ENCODE peak calls at places on chromosomes 3 and 15, in five cellular contexts. U, B, V, S and I are unnamed samples.

GRCh38 chr15:40348471-40348864 is 2.4 kb upstream of the PHGR1 start:
- DNase-seq in B (no peak), S (no peak), V (no peak), U (no peak), I (no peak)

GRCh38 chr3:78645628-78646310 is 1122.0 kb downstream of the ROBO1 start:
- DNase-seq in U (no peak), B (peak), V (peak), S (no peak), I (no peak)

GRCh38 chr3:18027161-18027939 is 284.9 kb upstream of the TBC1D5 start:
- DNase-seq in S (no peak), V (no peak), U (no peak), B (peak), I (no peak)

GRCh38 chr3:45406812-45407211 is 18.4 kb downstream of the LARS2 start:
- DNase-seq in S (no peak), B (no peak), V (no peak), U (no peak), I (no peak)

GRCh38 chr3:56921573-56922571 is 120.1 kb upstream of the ARHGEF3 start:
- DNase-seq in V (no peak), S (no peak), B (no peak), U (no peak), I (no peak)

GRCh38 chr3:72820405-72820804 is 27.8 kb downstream of the SHQ1 start:
- DNase-seq in S (no peak), V (peak), B (peak), U (no peak), I (no peak)

GRCh38 chr3:96209703-96210102 is 604.7 kb upstream of the EPHA6 start:
- DNase-seq in U (no peak), S (no peak), V (no peak), B (no peak), I (no peak)

GRCh38 chr3:172096881-172097420 is 57.6 kb downstream of the FNDC3B start:
- DNase-seq in V (peak), U (no peak), B (peak), S (no peak), I (no peak)

GRCh38 chr15:90959894-90960293 is 5.2 kb downstream of the RCCD1 start:
- DNase-seq in S (no peak), V (peak), B (no peak), U (no peak), I (no peak)

GRCh38 chr3:170410428-170411029 is 8.1 kb upstream of the CLDN11 start:
- DNase-seq in B (peak), U (no peak), S (no peak), V (peak), I (no peak)

GRCh38 chr15:71386448-71387236 is 271.4 kb downstream of the THSD4 start:
- DNase-seq in V (no peak), B (peak), S (no peak), U (peak), I (no peak)

GRCh38 chr3:181698263-181698944 is 13.3 kb upstream of the SOX2 start:
- DNase-seq in U (peak), B (peak), S (no peak), V (no peak), I (no peak)

GRCh38 chr15:73981761-73982222 is 10.3 kb downstream of the STOML1 start:
- DNase-seq in S (no peak), V (no peak), B (peak), U (no peak), I (no peak)

GRCh38 chr15:48579945-48580671 is 65.4 kb downstream of the FBN1 start:
- DNase-seq in S (no peak), V (no peak), U (no peak), B (peak), I (no peak)

GRCh38 chr3:87088984-87089841 is 98.3 kb upstream of the VGLL3 start:
- DNase-seq in U (peak), S (no peak), V (peak), B (peak), I (no peak)

GRCh38 chr3:129554356-129555120 is 11.6 kb downstream of the H1-8 start:
- DNase-seq in V (peak), U (no peak), S (no peak), B (no peak), I (no peak)

GRCh38 chr3:141266797-141267555 is 35.4 kb downstream of the PXYLP1 start:
- DNase-seq in S (peak), U (no peak), V (no peak), B (no peak), I (no peak)

GRCh38 chr15:39585394-39585841 is 4.5 kb downstream of the THBS1 start:
- DNase-seq in B (peak), V (peak), U (no peak), S (no peak), I (no peak)

GRCh38 chr15:91946914-91947313 is 93.4 kb downstream of the SLCO3A1 start:
- DNase-seq in U (peak), B (no peak), V (no peak), S (no peak), I (no peak)

DNA sequence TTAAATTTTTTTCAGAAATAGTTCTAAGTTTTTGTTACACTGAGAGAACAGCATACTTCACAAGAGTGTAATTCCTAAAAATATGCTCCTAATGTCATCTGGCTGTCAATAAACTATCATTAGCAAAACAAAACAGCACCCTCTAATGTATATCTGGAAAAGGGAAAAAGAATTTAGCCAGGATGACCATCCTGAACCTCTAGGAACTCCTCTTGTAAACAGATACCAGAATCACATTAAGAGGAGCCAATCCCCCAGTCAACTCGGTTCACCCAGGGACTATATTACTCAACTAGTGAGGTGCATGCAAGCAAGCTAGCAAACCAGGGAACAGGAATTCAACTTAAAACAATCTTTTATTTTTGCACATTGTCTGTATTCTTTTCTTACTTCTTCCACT is 63.2 kb downstream of the RAD18 start:
- DNase-seq in U (no peak), B (peak), S (no peak), V (no peak), I (no peak)
- TF ChIP-seq CTCF in U (no peak), B (no peak), S (no peak), V (no peak), I (no peak)

GRCh38 chr15:57364282-57365007 is 11.9 kb upstream of the CGNL1 start:
- DNase-seq in U (peak), V (peak), S (no peak), B (no peak), I (no peak)
- TF ChIP-seq CTCF in U (peak), V (peak), S (no peak), B (peak), I (no peak)

GRCh38 chr3:99789322-99789721 is 28.3 kb upstream of the CMSS1 start:
- DNase-seq in B (peak), U (no peak), V (peak), S (no peak), I (no peak)
- TF ChIP-seq CTCF in B (peak), U (peak), V (peak), S (peak), I (peak)

DNA sequence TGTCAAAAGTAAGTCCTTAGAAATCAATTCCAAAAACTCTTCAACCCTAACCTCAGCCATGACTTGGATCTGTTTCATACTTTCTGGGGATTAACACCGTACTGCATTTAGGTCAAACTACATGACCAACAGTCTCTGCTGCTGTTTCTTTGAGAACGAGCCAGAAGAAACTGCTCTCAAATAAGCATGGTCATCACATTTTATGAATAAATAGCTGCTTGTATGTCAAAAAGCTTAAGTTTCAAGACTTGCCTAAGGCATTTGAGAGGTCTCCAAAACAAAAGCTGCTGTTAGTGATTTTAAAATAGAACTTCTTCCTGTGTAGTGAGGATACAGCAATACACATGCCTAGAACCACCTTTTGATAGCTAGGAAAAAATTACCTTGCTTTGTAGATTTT is 166.3 kb upstream of the CHRM5 start:
- DNase-seq in S (no peak), B (no peak), U (no peak), V (no peak), I (no peak)
- TF ChIP-seq CTCF in S (no peak), B (no peak), U (no peak), V (no peak), I (no peak)

GRCh38 chr3:13015286-13016082 is 57.7 kb downstream of the IQSEC1 start:
- DNase-seq in S (peak), U (no peak), V (no peak), B (no peak), I (no peak)

GRCh38 chr3:13013994-13014754 is 59.1 kb downstream of the IQSEC1 start:
- DNase-seq in V (no peak), U (no peak), S (no peak), B (no peak), I (no peak)

GRCh38 chr3:13013595-13013993 is 59.6 kb downstream of the IQSEC1 start:
- DNase-seq in S (no peak), V (no peak), U (no peak), B (no peak), I (no peak)

GRCh38 chr3:13016083-13016725 is 57.0 kb downstream of the IQSEC1 start:
- DNase-seq in U (no peak), S (peak), B (no peak), V (no peak), I (no peak)

GRCh38 chr3:13014755-13015285 is 58.4 kb downstream of the IQSEC1 start:
- DNase-seq in B (no peak), U (no peak), S (no peak), V (no peak), I (no peak)
- TF ChIP-seq CTCF in B (no peak), U (no peak), S (no peak), V (no peak), I (no peak)

GRCh38 chr3:47908744-47909143 is 105.8 kb downstream of the DHX30 start:
- DNase-seq in V (no peak), B (peak), S (no peak), U (no peak), I (no peak)
- TF ChIP-seq CTCF in V (no peak), B (no peak), S (no peak), U (no peak), I (no peak)

GRCh38 chr3:70108072-70108471 is 108.5 kb downstream of the SAMMSON start:
- DNase-seq in S (no peak), U (peak), V (no peak), B (peak), I (no peak)
- TF ChIP-seq CTCF in S (no peak), U (peak), V (peak), B (peak), I (peak)

GRCh38 chr15:31302778-31303433 is 23.7 kb upstream of the KLF13 start:
- DNase-seq in V (no peak), B (no peak), U (no peak), S (no peak), I (no peak)
- TF ChIP-seq CTCF in V (no peak), B (peak), U (peak), S (no peak), I (peak)

GRCh38 chr3:52509753-52510328 is 14.7 kb downstream of the STAB1 start:
- DNase-seq in U (no peak), S (no peak), V (no peak), B (no peak), I (no peak)
- TF ChIP-seq CTCF in U (no peak), S (no peak), V (no peak), B (no peak), I (no peak)